ENCODE peak calls at places on chromosomes 1 and 21, in four cellular contexts. X is WTC11, I is K562, T is GM12878. N is an unnamed sample.

GRCh38 chr1:42748021-42748420 is 8.0 kb upstream of the CLDN19 start:
- DNase-seq in X (no peak), I (no peak), T (no peak), N (no peak)

GRCh38 chr1:98406346-98407088 is 255.0 kb upstream of the SNX7 start:
- DNase-seq in X (no peak), I (no peak), T (no peak), N (no peak)

GRCh38 chr1:113905435-113905861 is 322 bp downstream of the DCLRE1B start:
- DNase-seq in X (peak; percentile 73), I (peak; percentile 56), T (no peak), N (peak; percentile 15)

GRCh38 chr1:178521241-178521640 is 8.3 kb downstream of the TEX35 start:
- DNase-seq in X (no peak), I (no peak), T (no peak), N (no peak)

GRCh38 chr1:80218112-80218511 is 1211.6 kb upstream of the ADGRL4 start:
- DNase-seq in X (no peak), I (peak; percentile 33), T (no peak), N (peak; percentile 20)

GRCh38 chr21:37565530-37566223 is 199.1 kb downstream of the DYRK1A start:
- DNase-seq in X (no peak), I (peak; percentile 62), T (no peak), N (peak; percentile 90)

GRCh38 chr1:3067671-3068399 is 1.2 kb upstream of the PRDM16 start:
- DNase-seq in X (peak; percentile 33), I (no peak), T (no peak), N (no peak)

GRCh38 chr1:153375511-153375910 is at the start of gene S100A12:
- DNase-seq in X (no peak), I (no peak), T (no peak), N (no peak)

GRCh38 chr1:153630384-153630783 is 2.1 kb downstream of the S100A1 start:
- DNase-seq in X (no peak), I (no peak), T (no peak), N (no peak)

GRCh38 chr21:34933609-34934345 is 115.3 kb downstream of the RUNX1 start:
- DNase-seq in X (no peak), I (no peak), T (no peak), N (no peak)

GRCh38 chr1:101732221-101732620 is 264.5 kb downstream of the OLFM3 start:
- DNase-seq in X (no peak), I (no peak), T (no peak), N (peak; percentile 22)

GRCh38 chr1:85816606-85817005 is 108.4 kb upstream of the ZNHIT6 start:
- DNase-seq in X (no peak), I (no peak), T (no peak), N (no peak)

GRCh38 chr1:6962390-6962955 is 177.2 kb downstream of the CAMTA1 start:
- DNase-seq in X (peak; percentile 99), I (peak; percentile 84), T (peak; percentile 20), N (no peak)

GRCh38 chr1:24966724-24967346 is 36.8 kb upstream of the RUNX3 start:
- DNase-seq in X (no peak), I (peak; percentile 67), T (peak; percentile 73), N (no peak)

GRCh38 chr1:17550684-17551584 is 11.4 kb downstream of the ARHGEF10L start:
- DNase-seq in X (no peak), I (no peak), T (no peak), N (no peak)

GRCh38 chr1:3350441-3351261 is 103.8 kb upstream of the ARHGEF16 start:
- DNase-seq in X (no peak), I (no peak), T (no peak), N (peak; percentile 29)

GRCh38 chr1:1039145-1039910 is 19.4 kb downstream of the AGRN start:
- DNase-seq in X (no peak), I (no peak), T (no peak), N (no peak)

GRCh38 chr1:196114193-196114592 is 494.0 kb downstream of the KCNT2 start:
- DNase-seq in X (no peak), I (no peak), T (no peak), N (no peak)

GRCh38 chr1:74314438-74314837 is 79.3 kb downstream of the TNNI3K start:
- DNase-seq in X (no peak), I (no peak), T (no peak), N (no peak)
- TF ChIP-seq NR2C2 in X (no peak), I (no peak), T (no peak), N (no peak)

DNA sequence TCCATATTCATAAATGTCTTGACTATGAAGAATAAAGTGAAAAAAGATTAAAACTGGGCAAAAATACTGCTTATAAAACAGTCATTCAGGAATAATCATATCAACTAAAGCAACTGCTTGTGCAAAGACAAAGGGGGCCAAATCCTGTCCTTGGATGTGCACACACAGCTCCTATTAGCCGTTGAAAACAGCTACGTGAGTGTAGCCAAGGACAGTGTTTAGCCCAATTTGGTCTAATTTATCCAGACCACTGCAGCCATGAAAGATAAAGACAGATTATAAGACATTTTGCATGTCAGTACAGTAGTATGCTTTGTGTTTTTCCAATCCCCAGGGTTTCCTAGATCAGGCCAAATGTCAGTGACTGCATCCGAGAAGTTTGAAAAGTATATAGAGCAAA is 146.3 kb upstream of the PKN2 start:
- DNase-seq in X (no peak), I (no peak), T (no peak), N (no peak)
- TF ChIP-seq NR2C2 in X (no peak), I (no peak), T (no peak), N (no peak)

GRCh38 chr1:89938171-89939055 is 56.5 kb upstream of the ZNF326 start:
- DNase-seq in X (no peak), I (peak; percentile 71), T (no peak), N (peak; percentile 82)
- TF ChIP-seq NR2C2 in X (no peak), I (peak; percentile 56), T (no peak), N (no peak)

DNA sequence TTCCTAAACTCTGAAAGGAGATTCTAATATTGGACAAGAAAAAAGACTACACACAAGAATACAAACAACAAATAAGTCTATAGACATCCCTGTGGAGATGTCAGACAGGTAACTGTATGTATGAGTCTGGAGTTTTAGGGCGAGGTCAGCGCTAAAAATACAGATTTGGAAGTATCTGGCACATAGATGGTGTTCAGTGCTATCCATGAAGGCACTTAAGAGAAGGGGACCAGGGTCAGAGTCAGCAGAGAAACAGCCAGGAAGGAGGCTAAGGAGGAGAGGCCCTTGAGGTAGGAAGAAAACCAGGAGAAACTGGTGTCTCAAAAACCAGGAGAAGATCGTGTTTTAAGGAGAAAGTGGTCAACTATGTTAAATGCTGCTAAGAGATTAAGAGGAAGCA is 18.1 kb downstream of the ZMPSTE24 start:
- DNase-seq in X (no peak), I (no peak), T (no peak), N (no peak)
- TF ChIP-seq NR2C2 in X (no peak), I (no peak), T (no peak), N (no peak)

DNA sequence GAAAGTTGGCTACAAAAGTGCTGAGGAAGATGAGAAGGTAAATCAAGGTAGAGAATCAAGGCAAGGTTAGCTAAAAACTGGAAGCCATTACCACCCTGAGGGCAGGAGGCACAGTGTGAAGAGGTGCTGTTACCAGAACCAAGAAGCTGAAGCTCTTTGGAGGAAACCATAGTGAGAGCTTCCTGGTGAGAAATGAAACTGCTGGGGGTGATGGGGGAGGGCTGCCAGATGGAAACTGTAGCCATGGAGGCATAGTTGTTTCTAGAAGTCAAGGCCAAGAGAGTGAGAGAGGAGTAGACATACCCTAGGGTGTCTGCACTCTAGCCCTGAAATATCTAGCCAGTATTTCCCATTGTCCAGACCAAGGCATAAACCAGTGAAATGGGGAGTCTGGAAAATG is 28.7 kb downstream of the IFI44 start:
- DNase-seq in X (no peak), I (no peak), T (no peak), N (no peak)
- TF ChIP-seq NR2C2 in X (no peak), I (no peak), T (no peak), N (no peak)

GRCh38 chr1:55056632-55056992 is 17.3 kb downstream of the PCSK9 start:
- DNase-seq in X (no peak), I (no peak), T (no peak), N (no peak)

GRCh38 chr1:55057270-55057955 is 18.1 kb downstream of the PCSK9 start:
- DNase-seq in X (no peak), I (no peak), T (no peak), N (no peak)

GRCh38 chr1:55055084-55055882 is 15.9 kb downstream of the PCSK9 start:
- DNase-seq in X (no peak), I (no peak), T (no peak), N (no peak)

GRCh38 chr1:55054396-55054795 is 15.0 kb downstream of the PCSK9 start:
- DNase-seq in X (no peak), I (no peak), T (no peak), N (no peak)

DNA sequence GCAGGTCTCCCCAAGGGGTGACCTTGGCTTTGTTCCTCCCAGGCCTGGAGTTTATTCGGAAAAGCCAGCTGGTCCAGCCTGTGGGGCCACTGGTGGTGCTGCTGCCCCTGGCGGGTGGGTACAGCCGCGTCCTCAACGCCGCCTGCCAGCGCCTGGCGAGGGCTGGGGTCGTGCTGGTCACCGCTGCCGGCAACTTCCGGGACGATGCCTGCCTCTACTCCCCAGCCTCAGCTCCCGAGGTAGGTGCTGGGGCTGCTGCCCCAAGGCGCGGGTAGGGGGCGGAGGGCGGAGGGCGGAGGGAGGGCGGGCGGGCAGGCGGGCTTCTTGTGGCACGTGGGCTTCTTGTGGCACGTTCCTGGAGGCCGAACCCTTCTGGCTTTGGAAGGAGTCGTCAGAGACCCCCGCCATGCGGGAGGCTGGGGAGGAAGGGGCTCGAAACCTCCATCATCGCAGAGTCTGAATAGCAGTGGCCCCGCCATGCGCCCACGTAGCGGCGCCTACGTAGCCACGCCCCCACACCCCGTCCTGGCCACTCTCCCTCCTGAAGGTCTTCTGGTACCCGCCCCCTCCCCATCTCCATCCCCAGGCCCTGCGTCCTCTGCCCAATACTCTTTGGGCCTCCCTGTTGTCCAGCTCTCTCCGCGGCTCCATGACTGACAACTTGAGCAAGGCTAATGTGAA is 16.7 kb downstream of the PCSK9 start:
- DNase-seq in X (no peak), I (no peak), T (no peak), N (no peak)
- TF ChIP-seq NR2C2 in X (no peak), I (no peak), T (no peak), N (no peak)

GRCh38 chr1:111104981-111105380 is 34.9 kb downstream of the DRAM2 start:
- DNase-seq in X (no peak), I (no peak), T (no peak), N (peak; percentile 18)

GRCh38 chr1:111101854-111102642 is 37.8 kb downstream of the DRAM2 start:
- DNase-seq in X (no peak), I (peak; percentile 88), T (no peak), N (no peak)

GRCh38 chr1:111097356-111098099 is 42.4 kb downstream of the DRAM2 start:
- DNase-seq in X (no peak), I (no peak), T (no peak), N (no peak)

GRCh38 chr1:111099289-111099688 is 40.6 kb downstream of the DRAM2 start:
- DNase-seq in X (no peak), I (peak; percentile 44), T (no peak), N (peak; percentile 37)
- TF ChIP-seq NR2C2 in X (no peak), I (no peak), T (no peak), N (no peak)

N was measured in HepG2.